ENCODE peak calls at places on chromosome 2, in eight cellular contexts. One of them, this sample, is unnamed.

GRCh38 chr2:40405440-40405839 is 46.5 kb downstream of the SLC8A1 start:
- DNase-seq in left ventricle myocardium inferior: no peak
- DNase-seq in right atrium auricular region: no peak
- DNase-seq in mucosa of descending colon: no peak
- DNase-seq in B cell: no peak
- DNase-seq in OCI-LY7: no peak
- DNase-seq in epithelial cell of proximal tubule: peak
- DNase-seq in AG09319: no peak
- DNase-seq in this sample: no peak

GRCh38 chr2:170897108-170897507 is 31.9 kb upstream of the GORASP2 start:
- DNase-seq in mucosa of descending colon: no peak
- DNase-seq in AG09319: no peak
- DNase-seq in B cell: no peak
- DNase-seq in epithelial cell of proximal tubule: no peak
- DNase-seq in right atrium auricular region: no peak
- DNase-seq in left ventricle myocardium inferior: no peak
- DNase-seq in OCI-LY7: no peak
- DNase-seq in this sample: no peak

GRCh38 chr2:45009928-45010705 is 865 bp upstream of the SIX2 start:
- DNase-seq in mucosa of descending colon: peak
- DNase-seq in right atrium auricular region: peak
- DNase-seq in OCI-LY7: no peak
- DNase-seq in B cell: no peak
- DNase-seq in epithelial cell of proximal tubule: no peak
- DNase-seq in AG09319: peak
- DNase-seq in left ventricle myocardium inferior: peak
- DNase-seq in this sample: no peak

GRCh38 chr2:200383380-200384110 is 77.1 kb downstream of the SPATS2L start:
- DNase-seq in left ventricle myocardium inferior: no peak
- DNase-seq in right atrium auricular region: no peak
- DNase-seq in B cell: no peak
- DNase-seq in OCI-LY7: peak
- DNase-seq in AG09319: no peak
- DNase-seq in mucosa of descending colon: no peak
- DNase-seq in epithelial cell of proximal tubule: no peak
- DNase-seq in this sample: no peak

GRCh38 chr2:20506281-20506685 is 59.4 kb downstream of the RHOB start:
- DNase-seq in mucosa of descending colon: no peak
- DNase-seq in left ventricle myocardium inferior: no peak
- DNase-seq in OCI-LY7: no peak
- DNase-seq in AG09319: no peak
- DNase-seq in epithelial cell of proximal tubule: no peak
- DNase-seq in B cell: no peak
- DNase-seq in right atrium auricular region: no peak
- DNase-seq in this sample: no peak

GRCh38 chr2:39741871-39742270 is 37.2 kb downstream of the THUMPD2 start:
- DNase-seq in left ventricle myocardium inferior: no peak
- DNase-seq in mucosa of descending colon: no peak
- DNase-seq in AG09319: no peak
- DNase-seq in epithelial cell of proximal tubule: no peak
- DNase-seq in B cell: no peak
- DNase-seq in OCI-LY7: no peak
- DNase-seq in right atrium auricular region: no peak
- DNase-seq in this sample: no peak

GRCh38 chr2:2270808-2271415 is 60.2 kb downstream of the MYT1L start:
- DNase-seq in left ventricle myocardium inferior: no peak
- DNase-seq in AG09319: no peak
- DNase-seq in OCI-LY7: no peak
- DNase-seq in B cell: no peak
- DNase-seq in right atrium auricular region: no peak
- DNase-seq in epithelial cell of proximal tubule: no peak
- DNase-seq in mucosa of descending colon: no peak
- DNase-seq in this sample: no peak

GRCh38 chr2:199717587-199717907 is 133.4 kb downstream of the FTCDNL1 start:
- DNase-seq in B cell: no peak
- DNase-seq in mucosa of descending colon: no peak
- DNase-seq in left ventricle myocardium inferior: no peak
- DNase-seq in OCI-LY7: no peak
- DNase-seq in right atrium auricular region: no peak
- DNase-seq in AG09319: no peak
- DNase-seq in epithelial cell of proximal tubule: no peak
- DNase-seq in this sample: no peak

GRCh38 chr2:111200333-111200879 is 79.7 kb downstream of the BCL2L11 start:
- DNase-seq in epithelial cell of proximal tubule: no peak
- DNase-seq in OCI-LY7: no peak
- DNase-seq in mucosa of descending colon: no peak
- DNase-seq in B cell: peak
- DNase-seq in left ventricle myocardium inferior: no peak
- DNase-seq in right atrium auricular region: no peak
- DNase-seq in AG09319: no peak
- DNase-seq in this sample: no peak

GRCh38 chr2:12236136-12236834 is 480.5 kb upstream of the TRIB2 start:
- DNase-seq in AG09319: no peak
- DNase-seq in epithelial cell of proximal tubule: no peak
- DNase-seq in left ventricle myocardium inferior: no peak
- DNase-seq in right atrium auricular region: no peak
- DNase-seq in OCI-LY7: no peak
- DNase-seq in mucosa of descending colon: no peak
- DNase-seq in B cell: no peak
- DNase-seq in this sample: no peak

GRCh38 chr2:197209274-197209673 is 101.3 kb downstream of the ANKRD44 start:
- DNase-seq in right atrium auricular region: no peak
- DNase-seq in B cell: no peak
- DNase-seq in OCI-LY7: peak
- DNase-seq in mucosa of descending colon: no peak
- DNase-seq in epithelial cell of proximal tubule: peak
- DNase-seq in left ventricle myocardium inferior: no peak
- DNase-seq in AG09319: no peak
- DNase-seq in this sample: no peak

GRCh38 chr2:144965172-144965571 is 445.3 kb upstream of the ZEB2 start:
- DNase-seq in B cell: no peak
- DNase-seq in right atrium auricular region: no peak
- DNase-seq in epithelial cell of proximal tubule: no peak
- DNase-seq in mucosa of descending colon: no peak
- DNase-seq in AG09319: no peak
- DNase-seq in left ventricle myocardium inferior: no peak
- DNase-seq in OCI-LY7: no peak
- DNase-seq in this sample: no peak

GRCh38 chr2:8543412-8544167 is 138.3 kb upstream of the ID2 start:
- DNase-seq in mucosa of descending colon: peak
- DNase-seq in epithelial cell of proximal tubule: no peak
- DNase-seq in OCI-LY7: peak
- DNase-seq in left ventricle myocardium inferior: peak
- DNase-seq in right atrium auricular region: peak
- DNase-seq in B cell: peak
- DNase-seq in AG09319: peak
- DNase-seq in this sample: no peak

GRCh38 chr2:203916756-203917155 is 19.8 kb upstream of the ICOS start:
- DNase-seq in epithelial cell of proximal tubule: no peak
- DNase-seq in AG09319: no peak
- DNase-seq in OCI-LY7: no peak
- DNase-seq in mucosa of descending colon: no peak
- DNase-seq in left ventricle myocardium inferior: no peak
- DNase-seq in right atrium auricular region: no peak
- DNase-seq in B cell: no peak
- DNase-seq in this sample: no peak

GRCh38 chr2:238108423-238109201 is 8.5 kb downstream of the ESPNL start:
- DNase-seq in mucosa of descending colon: no peak
- DNase-seq in OCI-LY7: peak
- DNase-seq in epithelial cell of proximal tubule: no peak
- DNase-seq in B cell: peak
- DNase-seq in AG09319: no peak
- DNase-seq in right atrium auricular region: no peak
- DNase-seq in left ventricle myocardium inferior: no peak
- DNase-seq in this sample: peak

GRCh38 chr2:23330214-23330613 is 54.8 kb upstream of the KLHL29 start:
- DNase-seq in epithelial cell of proximal tubule: no peak
- DNase-seq in AG09319: no peak
- DNase-seq in mucosa of descending colon: peak
- DNase-seq in OCI-LY7: no peak
- DNase-seq in right atrium auricular region: no peak
- DNase-seq in B cell: no peak
- DNase-seq in left ventricle myocardium inferior: no peak
- DNase-seq in this sample: no peak

DNA sequence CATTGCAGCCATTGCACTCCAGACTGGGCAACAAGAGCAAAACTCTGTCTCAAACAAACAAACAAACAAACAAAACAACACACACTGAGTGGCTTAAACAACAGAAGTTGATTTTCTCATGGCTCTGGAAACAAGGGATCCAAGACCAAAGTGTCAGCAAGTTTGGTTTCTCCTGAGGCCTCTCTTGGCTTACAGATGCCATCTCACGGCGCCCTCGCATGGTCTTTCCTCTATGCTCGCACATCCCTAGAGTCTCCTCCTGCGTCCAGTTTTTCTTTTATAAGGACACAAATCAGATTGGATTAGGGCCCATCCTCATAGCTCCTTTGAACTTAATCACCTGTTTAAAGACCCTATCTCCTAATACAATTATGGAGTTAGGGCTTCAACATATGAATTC is 133.4 kb upstream of the LRRTM1 start:
- DNase-seq in mucosa of descending colon: no peak
- DNase-seq in AG09319: no peak
- DNase-seq in OCI-LY7: no peak
- DNase-seq in right atrium auricular region: no peak
- DNase-seq in left ventricle myocardium inferior: no peak
- DNase-seq in epithelial cell of proximal tubule: no peak
- DNase-seq in B cell: no peak
- DNase-seq in this sample: no peak
- TF ChIP-seq CTCF in mucosa of descending colon: no peak
- TF ChIP-seq CTCF in AG09319: no peak
- TF ChIP-seq CTCF in OCI-LY7: no peak
- TF ChIP-seq CTCF in right atrium auricular region: no peak
- TF ChIP-seq CTCF in left ventricle myocardium inferior: no peak
- TF ChIP-seq CTCF in epithelial cell of proximal tubule: no peak
- TF ChIP-seq CTCF in B cell: no peak
- TF ChIP-seq CTCF in this sample: no peak

DNA sequence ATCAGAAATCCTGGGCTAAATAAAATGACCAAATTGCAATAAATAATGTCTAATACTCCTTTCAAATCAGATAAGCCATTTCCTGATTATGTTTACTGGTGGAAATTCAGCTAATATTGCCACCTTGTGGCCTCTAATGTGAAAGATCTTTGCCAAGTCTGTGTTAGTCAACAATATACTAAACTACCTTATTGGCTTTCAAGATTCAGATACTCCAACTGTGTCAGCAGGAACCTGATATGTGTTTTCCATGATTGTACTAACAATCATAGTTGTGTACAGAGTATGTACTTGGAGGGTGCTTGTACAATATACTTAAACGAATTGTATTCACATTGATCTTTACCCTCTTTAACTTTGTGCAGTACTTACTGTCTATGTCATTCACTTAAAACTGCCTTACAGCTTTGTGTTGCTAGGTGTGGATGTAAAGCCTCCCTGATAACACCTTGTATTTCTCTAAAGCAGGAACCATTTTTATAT is 75.4 kb upstream of the C2orf15 start:
- DNase-seq in mucosa of descending colon: peak
- DNase-seq in epithelial cell of proximal tubule: no peak
- DNase-seq in AG09319: peak
- DNase-seq in left ventricle myocardium inferior: no peak
- DNase-seq in OCI-LY7: peak
- DNase-seq in right atrium auricular region: no peak
- DNase-seq in B cell: peak
- DNase-seq in this sample: no peak
- TF ChIP-seq CTCF in mucosa of descending colon: no peak
- TF ChIP-seq CTCF in epithelial cell of proximal tubule: peak
- TF ChIP-seq CTCF in AG09319: peak
- TF ChIP-seq CTCF in left ventricle myocardium inferior: peak
- TF ChIP-seq CTCF in OCI-LY7: peak
- TF ChIP-seq CTCF in right atrium auricular region: peak
- TF ChIP-seq CTCF in B cell: peak
- TF ChIP-seq CTCF in this sample: peak

GRCh38 chr2:233349005-233349998 is 5.0 kb upstream of the DGKD start:
- DNase-seq in right atrium auricular region: no peak
- DNase-seq in AG09319: no peak
- DNase-seq in OCI-LY7: peak
- DNase-seq in left ventricle myocardium inferior: peak
- DNase-seq in mucosa of descending colon: peak
- DNase-seq in epithelial cell of proximal tubule: no peak
- DNase-seq in B cell: peak
- DNase-seq in this sample: no peak
- TF ChIP-seq CTCF in right atrium auricular region: no peak
- TF ChIP-seq CTCF in AG09319: no peak
- TF ChIP-seq CTCF in OCI-LY7: no peak
- TF ChIP-seq CTCF in left ventricle myocardium inferior: no peak
- TF ChIP-seq CTCF in mucosa of descending colon: no peak
- TF ChIP-seq CTCF in epithelial cell of proximal tubule: no peak
- TF ChIP-seq CTCF in B cell: no peak
- TF ChIP-seq CTCF in this sample: no peak

GRCh38 chr2:173354601-173355131 is at the start of gene CDCA7:
- DNase-seq in AG09319: no peak
- DNase-seq in right atrium auricular region: no peak
- DNase-seq in left ventricle myocardium inferior: peak
- DNase-seq in mucosa of descending colon: peak
- DNase-seq in epithelial cell of proximal tubule: no peak
- DNase-seq in OCI-LY7: peak
- DNase-seq in B cell: no peak
- DNase-seq in this sample: peak
- TF ChIP-seq CTCF in AG09319: no peak
- TF ChIP-seq CTCF in right atrium auricular region: no peak
- TF ChIP-seq CTCF in left ventricle myocardium inferior: no peak
- TF ChIP-seq CTCF in mucosa of descending colon: no peak
- TF ChIP-seq CTCF in epithelial cell of proximal tubule: no peak
- TF ChIP-seq CTCF in OCI-LY7: no peak
- TF ChIP-seq CTCF in B cell: no peak
- TF ChIP-seq CTCF in this sample: no peak

GRCh38 chr2:213220967-213221603 is 63.2 kb upstream of the SPAG16 start:
- DNase-seq in epithelial cell of proximal tubule: no peak
- DNase-seq in right atrium auricular region: no peak
- DNase-seq in mucosa of descending colon: no peak
- DNase-seq in AG09319: no peak
- DNase-seq in OCI-LY7: peak
- DNase-seq in left ventricle myocardium inferior: no peak
- DNase-seq in B cell: no peak
- DNase-seq in this sample: no peak
- TF ChIP-seq CTCF in epithelial cell of proximal tubule: no peak
- TF ChIP-seq CTCF in right atrium auricular region: no peak
- TF ChIP-seq CTCF in mucosa of descending colon: no peak
- TF ChIP-seq CTCF in AG09319: no peak
- TF ChIP-seq CTCF in OCI-LY7: peak
- TF ChIP-seq CTCF in left ventricle myocardium inferior: no peak
- TF ChIP-seq CTCF in B cell: no peak
- TF ChIP-seq CTCF in this sample: peak

This sample was measured in type B pancreatic cell.